ENCODE peak calls at places on chromosomes 12 and 14, in five cellular contexts. S is WTC11, Q is fibroblast of the aortic adventitia, D is transverse colon, N is NCI-H748 treated with DMSO at 0.1 percent for 48 hours. F is an unnamed sample.

GRCh38 chr14:77823378-77823777 is 23.5 kb downstream of the ADCK1 start:
- DNase-seq in S (no peak), Q (no peak), D (no peak), N (no peak), F (no peak)

GRCh38 chr12:96194901-96195844 is 998 bp downstream of the ELK3 start:
- DNase-seq in S (peak), Q (peak), D (peak), N (no peak), F (peak)

GRCh38 chr12:57868211-57868610 is 21.7 kb upstream of the CTDSP2 start:
- DNase-seq in S (no peak), Q (peak), D (no peak), N (no peak), F (no peak)

GRCh38 chr12:58034712-58035111 is 93.3 kb downstream of the ATP23 start:
- DNase-seq in S (no peak), Q (no peak), D (no peak), N (no peak), F (no peak)

GRCh38 chr12:93198086-93198485 is 179.6 kb upstream of the NUDT4 start:
- DNase-seq in S (no peak), Q (peak), D (no peak), N (no peak), F (no peak)

GRCh38 chr12:98741615-98742265 is 96.7 kb downstream of the APAF1 start:
- DNase-seq in S (no peak), Q (no peak), D (no peak), N (no peak), F (no peak)

GRCh38 chr14:22875748-22876319 is 4.3 kb downstream of the LRP10 start:
- DNase-seq in S (no peak), Q (no peak), D (no peak), N (no peak), F (no peak)

GRCh38 chr12:125186471-125187147 is 121.4 kb downstream of the AACS start:
- DNase-seq in S (peak), Q (peak), D (no peak), N (no peak), F (no peak)

GRCh38 chr12:69511870-69512269 is 41.7 kb downstream of the FRS2 start:
- DNase-seq in S (no peak), Q (no peak), D (no peak), N (no peak), F (no peak)

GRCh38 chr12:9925746-9926393 is 6.3 kb downstream of the CLEC2A start:
- DNase-seq in S (peak), Q (peak), D (no peak), N (no peak), F (peak)

GRCh38 chr14:95488376-95489162 is 27.9 kb downstream of the SYNE3 start:
- DNase-seq in S (no peak), Q (peak), D (no peak), N (no peak), F (no peak)

GRCh38 chr12:115354007-115354452 is 670.1 kb upstream of the TBX3 start:
- DNase-seq in S (no peak), Q (peak), D (peak), N (no peak), F (peak)

GRCh38 chr12:111430418-111431353 is 25.0 kb downstream of the SH2B3 start:
- DNase-seq in S (no peak), Q (no peak), D (no peak), N (no peak), F (no peak)

GRCh38 chr12:53324113-53324778 is 2.8 kb upstream of the AAAS start:
- DNase-seq in S (no peak), Q (no peak), D (peak), N (no peak), F (no peak)

GRCh38 chr12:73629893-73630872 is 907.5 kb upstream of the ATXN7L3B start:
- DNase-seq in S (peak), Q (no peak), D (no peak), N (no peak), F (no peak)

GRCh38 chr14:36227344-36227743 is 50.8 kb upstream of the PTCSC3 start:
- DNase-seq in S (no peak), Q (no peak), D (no peak), N (no peak), F (no peak)

GRCh38 chr14:70278281-70278680 is 81.2 kb downstream of the COX16 start:
- DNase-seq in S (no peak), Q (no peak), D (no peak), N (no peak), F (no peak)

GRCh38 chr14:22955702-22956575 is 951 bp downstream of the HAUS4 start:
- DNase-seq in S (no peak), Q (no peak), D (no peak), N (no peak), F (no peak)

GRCh38 chr14:101065696-101066694 is 162.5 kb upstream of the RTL1 start:
- DNase-seq in S (peak), Q (no peak), D (peak), N (no peak), F (no peak)

GRCh38 chr14:55074662-55075061 is 23.2 kb downstream of the MAPK1IP1L start:
- DNase-seq in S (no peak), Q (no peak), D (no peak), N (no peak), F (no peak)

GRCh38 chr14:105247026-105247425 is 1.3 kb upstream of the BTBD6 start:
- DNase-seq in S (no peak), Q (no peak), D (no peak), N (no peak), F (no peak)

GRCh38 chr12:116244001-116244400 is 33.5 kb downstream of the MED13L start:
- DNase-seq in S (no peak), Q (no peak), D (no peak), N (no peak), F (no peak)

GRCh38 chr12:10068634-10069033 is 30.2 kb downstream of the CLEC1A start:
- DNase-seq in S (no peak), Q (no peak), D (no peak), N (no peak), F (no peak)

GRCh38 chr14:104371917-104372316 is 207.6 kb upstream of the C14orf180 start:
- DNase-seq in S (no peak), Q (no peak), D (no peak), N (no peak), F (no peak)

GRCh38 chr12:121084229-121084628 is 45.2 kb upstream of the OASL start:
- DNase-seq in S (no peak), Q (no peak), D (no peak), N (no peak), F (no peak)

GRCh38 chr12:30926243-30927209 is at the start of gene TSPAN11:
- DNase-seq in S (peak), Q (peak), D (no peak), N (no peak), F (no peak)

GRCh38 chr14:91284146-91284790 is 39.8 kb upstream of the GPR68 start:
- DNase-seq in S (no peak), Q (peak), D (no peak), N (no peak), F (peak)

GRCh38 chr12:81470923-81471322 is 288.2 kb downstream of the PPFIA2 start:
- DNase-seq in S (no peak), Q (no peak), D (no peak), N (no peak), F (no peak)

GRCh38 chr14:52934762-52935161 is 16.1 kb downstream of the FERMT2 start:
- DNase-seq in S (no peak), Q (no peak), D (no peak), N (no peak), F (no peak)

GRCh38 chr12:48750215-48750614 is 33.7 kb upstream of the CCNT1 start:
- DNase-seq in S (no peak), Q (no peak), D (no peak), N (no peak), F (no peak)

GRCh38 chr12:95393191-95393790 is 80.7 kb upstream of the METAP2 start:
- DNase-seq in S (no peak), Q (no peak), D (no peak), N (no peak), F (no peak)

GRCh38 chr12:97837401-97837800 is 374.8 kb downstream of the RMST start:
- DNase-seq in S (no peak), Q (no peak), D (no peak), N (no peak), F (peak)

GRCh38 chr12:41663487-41664258 is 475.6 kb downstream of the PDZRN4 start:
- DNase-seq in S (no peak), Q (no peak), D (no peak), N (peak), F (no peak)

GRCh38 chr14:100586520-100587247 is 533 bp downstream of the BEGAIN start:
- DNase-seq in S (peak), Q (no peak), D (peak), N (peak), F (no peak)

GRCh38 chr12:50960130-50960529 is 7.8 kb downstream of the HIGD1C start:
- DNase-seq in S (no peak), Q (peak), D (no peak), N (no peak), F (no peak)

F was measured in fibroblast of the conjunctiva.